ENCODE peak calls at places on chromosomes 2 and 18, in seven cellular contexts. E, T, Y, A, P, D and L are unnamed samples.
A peak's percentile ranks its signal among the peaks of the same experiment; 100 is the strongest.

GRCh38 chr2:84782717-84783442 is 98.0 kb downstream of the TRABD2A start:
- DNase-seq in E (no peak), T (peak; percentile 17), Y (no peak), A (no peak), P (no peak), D (no peak), L (peak; percentile 6)

GRCh38 chr2:199814845-199815211 is 36.2 kb downstream of the FTCDNL1 start:
- DNase-seq in E (no peak), T (peak; percentile 17), Y (no peak), A (no peak), P (no peak), D (no peak), L (no peak)

GRCh38 chr2:170396799-170397459 is 219.0 kb downstream of the MYO3B start:
- DNase-seq in E (no peak), T (peak; percentile 4), Y (peak; percentile 36), A (no peak), P (no peak), D (no peak), L (peak; percentile 68)

GRCh38 chr2:80073134-80073561 is 231.4 kb downstream of the LRRTM1 start:
- DNase-seq in E (no peak), T (peak; percentile 73), Y (peak; percentile 66), A (peak; percentile 18), P (no peak), D (no peak), L (peak; percentile 80)

GRCh38 chr2:63038034-63038433 is 12.6 kb upstream of the OTX1 start:
- DNase-seq in E (no peak), T (no peak), Y (no peak), A (no peak), P (no peak), D (no peak), L (no peak)

GRCh38 chr18:50674307-50674706 is 114.4 kb downstream of the MAPK4 start:
- DNase-seq in E (no peak), T (no peak), Y (no peak), A (no peak), P (no peak), D (no peak), L (no peak)

GRCh38 chr2:102764083-102764482 is 2.3 kb downstream of the TMEM182 start:
- DNase-seq in E (no peak), T (peak; percentile 20), Y (no peak), A (no peak), P (no peak), D (no peak), L (no peak)

GRCh38 chr2:86107031-86107430 is 996 bp downstream of the PTCD3 start:
- DNase-seq in E (no peak), T (no peak), Y (peak; percentile 15), A (no peak), P (no peak), D (no peak), L (peak; percentile 29)

GRCh38 chr2:147844691-147845607 is at the start of gene ACVR2A:
- DNase-seq in E (peak; percentile 28), T (peak; percentile 28), Y (peak; percentile 52), A (no peak), P (peak; percentile 17), D (peak; percentile 71), L (peak; percentile 74)

GRCh38 chr2:70906022-70906421 is 29.7 kb upstream of the ATP6V1B1 start:
- DNase-seq in E (no peak), T (no peak), Y (no peak), A (no peak), P (no peak), D (no peak), L (no peak)

GRCh38 chr2:210092791-210093190 is 78.4 kb downstream of the KANSL1L start:
- DNase-seq in E (no peak), T (no peak), Y (no peak), A (no peak), P (no peak), D (no peak), L (no peak)

GRCh38 chr18:59079264-59079972 is 60.3 kb upstream of the SEC11C start:
- DNase-seq in E (no peak), T (no peak), Y (no peak), A (no peak), P (no peak), D (no peak), L (no peak)

GRCh38 chr2:1709335-1709605 is 35.0 kb downstream of the PXDN start:
- DNase-seq in E (no peak), T (no peak), Y (no peak), A (no peak), P (no peak), D (no peak), L (no peak)

GRCh38 chr2:26615336-26616031 is 25.7 kb downstream of the CIB4 start:
- DNase-seq in E (no peak), T (no peak), Y (no peak), A (no peak), P (no peak), D (no peak), L (peak; percentile 17)

GRCh38 chr2:74387346-74387745 is 7.2 kb upstream of the DCTN1 start:
- DNase-seq in E (no peak), T (peak; percentile 47), Y (no peak), A (no peak), P (no peak), D (no peak), L (no peak)

GRCh38 chr2:232795920-232796319 is 19.6 kb upstream of the KCNJ13 start:
- DNase-seq in E (no peak), T (peak; percentile 15), Y (no peak), A (no peak), P (no peak), D (no peak), L (no peak)

GRCh38 chr2:65045651-65046050 is 10.6 kb upstream of the CEP68 start:
- DNase-seq in E (no peak), T (peak; percentile 30), Y (peak; percentile 96), A (no peak), P (no peak), D (no peak), L (no peak)

GRCh38 chr2:237604391-237604790 is 13.9 kb upstream of the RAB17 start:
- DNase-seq in E (no peak), T (no peak), Y (no peak), A (no peak), P (no peak), D (no peak), L (no peak)

GRCh38 chr2:52117299-52117698 is 1085.4 kb upstream of the NRXN1 start:
- DNase-seq in E (no peak), T (peak; percentile 74), Y (no peak), A (no peak), P (no peak), D (no peak), L (no peak)

GRCh38 chr2:53473236-53473635 is 294.4 kb upstream of the CHAC2 start:
- DNase-seq in E (no peak), T (no peak), Y (peak; percentile 24), A (no peak), P (no peak), D (no peak), L (peak; percentile 32)

GRCh38 chr2:128813352-128814034 is 494.8 kb upstream of the HS6ST1 start:
- DNase-seq in E (no peak), T (no peak), Y (no peak), A (no peak), P (no peak), D (no peak), L (no peak)

GRCh38 chr18:22827216-22827615 is 105.9 kb upstream of the RBBP8 start:
- DNase-seq in E (no peak), T (peak; percentile 45), Y (peak; percentile 41), A (no peak), P (no peak), D (no peak), L (peak; percentile 47)

GRCh38 chr2:134079373-134079772 is 174.5 kb upstream of the MGAT5 start:
- DNase-seq in E (no peak), T (no peak), Y (no peak), A (no peak), P (no peak), D (no peak), L (no peak)

GRCh38 chr18:3281456-3282400 is 19.8 kb downstream of the MYL12B start:
- DNase-seq in E (no peak), T (peak; percentile 86), Y (peak; percentile 73), A (peak; percentile 55), P (no peak), D (no peak), L (peak; percentile 94)

GRCh38 chr2:110865188-110865587 is 132.8 kb downstream of the ACOXL start:
- DNase-seq in E (no peak), T (peak; percentile 6), Y (no peak), A (no peak), P (no peak), D (no peak), L (no peak)

GRCh38 chr2:201448701-201449100 is 2.6 kb downstream of the TRAK2 start:
- DNase-seq in E (no peak), T (no peak), Y (no peak), A (no peak), P (no peak), D (no peak), L (no peak)

GRCh38 chr18:79786781-79787526 is 10.8 kb upstream of the KCNG2 start:
- DNase-seq in E (no peak), T (peak; percentile 66), Y (peak; percentile 73), A (peak; percentile 10), P (no peak), D (no peak), L (no peak)

GRCh38 chr2:226520723-226521122 is 278.9 kb downstream of the IRS1 start:
- DNase-seq in E (no peak), T (no peak), Y (no peak), A (no peak), P (no peak), D (no peak), L (no peak)

GRCh38 chr18:22667616-22668422 is 250.1 kb upstream of the CTAGE1 start:
- DNase-seq in E (no peak), T (peak; percentile 99), Y (peak; percentile 51), A (no peak), P (no peak), D (no peak), L (peak; percentile 96)

GRCh38 chr2:75592888-75593287 is 32.1 kb upstream of the EVA1A start:
- DNase-seq in E (no peak), T (no peak), Y (no peak), A (no peak), P (no peak), D (no peak), L (no peak)